ENCODE peak calls at places on chromosomes 3 and 15, in four cellular contexts. P is HepG2, M is K562, B is HCT116. G is an unnamed sample.

GRCh38 chr3:147619925-147620580 is 210.9 kb downstream of the ZIC1 start:
- DNase-seq in M (no peak), P (no peak), B (no peak), G (no peak)

GRCh38 chr3:71210257-71211002 is 373.1 kb downstream of the FOXP1 start:
- DNase-seq in P (peak; percentile 87), M (peak; percentile 15), B (no peak), G (no peak)

GRCh38 chr3:180882115-180882514 is 30.4 kb upstream of the FXR1 start:
- DNase-seq in M (no peak), B (no peak), P (no peak), G (no peak)

GRCh38 chr15:60005352-60006202 is 1.5 kb downstream of the FOXB1 start:
- DNase-seq in B (no peak), M (no peak), P (no peak), G (no peak)

GRCh38 chr3:50204804-50205718 is at the start of gene SLC38A3:
- DNase-seq in M (peak; percentile 83), P (no peak), B (no peak), G (peak; percentile 76)

GRCh38 chr3:76470285-76470684 is 569.6 kb upstream of the ROBO2 start:
- DNase-seq in P (no peak), B (no peak), M (no peak), G (no peak)

GRCh38 chr3:64354221-64354620 is 129.0 kb upstream of the PRICKLE2 start:
- DNase-seq in M (no peak), P (no peak), B (no peak), G (no peak)

GRCh38 chr3:132642539-132642847 is 17.1 kb downstream of the ACAD11 start:
- DNase-seq in P (no peak), M (no peak), B (no peak), G (no peak)

GRCh38 chr15:31155136-31155535 is 53.6 kb upstream of the TRPM1 start:
- DNase-seq in P (no peak), B (no peak), M (no peak), G (no peak)

GRCh38 chr15:96578393-96578792 is 247.9 kb downstream of the NR2F2 start:
- DNase-seq in B (no peak), P (no peak), M (no peak), G (no peak)

GRCh38 chr3:126971891-126972351 is 11.0 kb upstream of the PLXNA1 start:
- DNase-seq in M (no peak), B (no peak), P (no peak), G (no peak)

GRCh38 chr15:69398541-69398940 is 15.6 kb upstream of the KIF23 start:
- DNase-seq in B (no peak), M (no peak), P (no peak), G (no peak)

GRCh38 chr3:58639842-58640241 is 26.7 kb downstream of the FAM3D start:
- DNase-seq in B (no peak), P (no peak), M (no peak), G (no peak)

GRCh38 chr3:87350367-87351199 is 74.2 kb upstream of the POU1F1 start:
- DNase-seq in M (peak; percentile 43), P (peak; percentile 41), B (peak; percentile 38), G (peak; percentile 26)

GRCh38 chr3:87446849-87447387 is 170.5 kb upstream of the POU1F1 start:
- DNase-seq in M (no peak), B (no peak), P (no peak), G (no peak)

GRCh38 chr3:171748341-171748918 is 61.9 kb downstream of the PLD1 start:
- DNase-seq in M (no peak), P (no peak), B (no peak), G (no peak)

GRCh38 chr3:12796171-12797123 is at the start of gene CAND2:
- DNase-seq in B (no peak), P (no peak), M (peak; percentile 83), G (no peak)

GRCh38 chr3:123246846-123247245 is 45.1 kb downstream of the SEC22A start:
- DNase-seq in M (no peak), B (no peak), P (no peak), G (no peak)

GRCh38 chr3:55492976-55493375 is 5.9 kb upstream of the WNT5A start:
- DNase-seq in P (no peak), M (no peak), B (no peak), G (no peak)

GRCh38 chr15:58258501-58259274 is 120.5 kb downstream of the AQP9 start:
- DNase-seq in B (no peak), P (no peak), M (no peak), G (no peak)

GRCh38 chr15:70826634-70827033 is 27.3 kb downstream of the LARP6 start:
- DNase-seq in M (no peak), P (peak; percentile 27), B (peak; percentile 29), G (no peak)

GRCh38 chr3:170226426-170226960 is 4.3 kb downstream of the PRKCI start:
- DNase-seq in M (no peak), P (no peak), B (no peak), G (no peak)

GRCh38 chr15:70324001-70324974 is 226.6 kb upstream of the TLE3 start:
- DNase-seq in B (no peak), P (no peak), M (no peak), G (peak; percentile 63)

GRCh38 chr3:156434921-156435320 is 120.0 kb downstream of the SSR3 start:
- DNase-seq in P (no peak), B (no peak), M (no peak), G (no peak)
- TF ChIP-seq JUND in P (no peak), B (no peak), M (no peak), G (no peak)

GRCh38 chr15:67124111-67124510 is 58.7 kb downstream of the SMAD3 start:
- DNase-seq in B (no peak), M (no peak), P (no peak), G (no peak)
- TF ChIP-seq JUND in B (no peak), M (no peak), P (no peak), G (no peak)

GRCh38 chr3:187765342-187765741 is 20.1 kb upstream of the BCL6 start:
- DNase-seq in M (no peak), P (no peak), B (no peak), G (no peak)
- TF ChIP-seq JUND in M (no peak), P (no peak), B (no peak), G (no peak)

GRCh38 chr3:111714305-111714704 is 119.2 kb upstream of the ZBED2 start:
- DNase-seq in P (no peak), M (no peak), B (no peak), G (no peak)
- TF ChIP-seq JUND in P (no peak), M (no peak), B (no peak), G (no peak)

DNA sequence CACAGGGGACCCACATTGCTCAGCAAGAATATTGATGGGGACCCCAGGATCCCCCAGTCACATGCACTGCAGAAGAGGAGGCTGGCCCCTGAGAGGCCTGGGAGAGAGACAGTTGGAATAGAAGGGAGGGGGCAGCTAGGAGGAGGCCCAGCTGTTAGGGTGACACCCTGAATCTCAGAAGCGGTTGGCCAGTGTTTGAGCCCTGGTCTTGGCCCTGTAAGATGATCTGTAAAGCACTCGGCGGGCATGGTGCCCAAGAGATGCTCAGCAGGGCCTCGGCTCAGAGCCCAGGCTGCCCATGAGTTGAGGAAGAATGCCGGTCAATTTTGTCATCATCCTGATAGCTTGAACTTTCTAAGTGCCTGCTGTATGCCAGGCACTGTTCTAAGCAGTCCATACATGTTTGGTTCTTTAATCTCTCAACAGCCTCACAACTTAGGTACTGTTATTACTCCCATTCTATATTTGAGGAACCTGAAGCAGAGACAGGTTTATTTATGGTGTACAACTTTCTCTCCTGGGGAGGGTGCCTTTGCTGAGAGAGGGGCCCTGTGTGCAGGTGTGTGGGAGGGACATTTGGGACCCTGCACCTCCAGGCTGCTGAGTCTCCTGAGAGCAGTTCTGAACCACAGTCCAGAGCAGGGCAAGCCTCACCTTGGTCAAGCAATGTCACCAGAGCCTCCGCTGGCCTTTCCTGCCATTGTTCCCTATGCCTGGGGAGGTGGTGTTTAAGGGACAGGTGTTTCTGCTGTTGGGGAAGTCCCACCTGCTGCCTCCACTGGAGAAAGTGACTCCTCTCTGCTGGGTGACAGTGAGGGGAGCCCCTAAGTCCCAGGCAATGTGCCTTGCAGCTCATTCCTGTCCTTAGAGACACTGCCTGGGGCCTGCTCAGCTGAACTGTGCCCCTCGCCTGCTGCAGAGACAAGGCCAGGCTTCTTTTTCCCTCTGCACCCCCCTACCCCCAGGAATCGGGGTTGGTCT is 26.0 kb downstream of the SLC6A6 start:
- DNase-seq in P (no peak), B (no peak), M (no peak), G (no peak)
- TF ChIP-seq JUND in P (no peak), B (no peak), M (no peak), G (no peak)

DNA sequence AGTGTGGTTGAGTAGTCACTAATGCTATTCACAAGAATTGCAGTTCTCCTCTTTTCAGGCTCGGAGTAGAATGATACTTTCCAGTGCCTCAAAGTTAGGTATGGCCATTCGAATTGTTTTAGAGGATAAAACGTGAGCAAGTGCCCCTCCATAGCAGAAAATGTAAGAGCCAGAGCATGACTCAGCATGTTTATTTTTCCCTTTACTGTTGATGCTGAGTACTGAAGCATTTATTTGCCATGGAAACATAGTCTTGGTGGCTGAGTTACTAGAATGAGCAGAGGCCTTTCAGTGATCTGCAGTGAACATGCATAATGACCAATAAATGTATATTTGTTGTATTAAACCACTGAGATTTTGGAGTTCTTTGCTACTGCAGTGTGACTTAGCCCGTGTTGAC is 540.6 kb downstream of the NLGN1 start:
- DNase-seq in P (peak; percentile 3), M (no peak), B (no peak), G (no peak)
- TF ChIP-seq JUND in P (no peak), M (no peak), B (no peak), G (no peak)

GRCh38 chr15:45347033-45347432 is 31.3 kb downstream of the GATM start:
- DNase-seq in P (no peak), M (no peak), B (no peak), G (no peak)
- TF ChIP-seq JUND in P (peak; percentile 41), M (no peak), B (no peak), G (no peak)

DNA sequence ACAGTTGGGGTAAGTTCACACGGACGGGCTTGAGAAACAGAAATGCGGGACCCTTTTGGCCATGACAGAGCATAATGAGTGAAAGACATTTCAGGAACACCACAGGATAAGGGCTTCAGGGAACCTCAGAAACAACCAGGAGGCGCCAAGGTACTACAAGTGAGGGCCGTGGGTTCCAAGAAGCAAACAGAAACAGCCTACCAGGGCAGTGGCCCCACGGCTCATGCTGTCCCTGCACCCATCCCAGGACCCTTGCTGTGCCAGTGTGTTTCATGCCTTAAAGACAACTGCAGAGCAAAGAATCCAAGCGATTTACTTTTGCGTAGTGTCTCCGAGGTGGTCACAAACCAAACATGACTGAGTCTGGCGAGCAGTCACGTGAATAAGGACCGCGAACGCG is 54.0 kb downstream of the RUBCN start:
- DNase-seq in M (no peak), B (no peak), P (no peak), G (no peak)
- TF ChIP-seq JUND in M (no peak), B (no peak), P (no peak), G (no peak)